ENCODE peak calls at places on chromosomes 3 and 15, in eight cellular contexts. One of them, this sample, is unnamed.

GRCh38 chr3:71582612-71583568 is 638 bp downstream of the FOXP1 start:
- DNase-seq in psoas muscle: peak
- DNase-seq in hypothalamus: no peak
- DNase-seq in tibial artery: peak
- DNase-seq in dermis blood vessel endothelial cell: peak
- DNase-seq in smooth muscle cell of the brain vasculature: no peak
- DNase-seq in CD4-positive, alpha-beta T cell: peak
- DNase-seq in T1000: no peak
- DNase-seq in this sample: peak

GRCh38 chr15:25738171-25738792 is 124.8 kb downstream of the ATP10A start:
- DNase-seq in tibial artery: no peak
- DNase-seq in psoas muscle: no peak
- DNase-seq in dermis blood vessel endothelial cell: no peak
- DNase-seq in T1000: no peak
- DNase-seq in smooth muscle cell of the brain vasculature: no peak
- DNase-seq in CD4-positive, alpha-beta T cell: no peak
- DNase-seq in hypothalamus: no peak
- DNase-seq in this sample: no peak

GRCh38 chr15:74399511-74400312 is 32.3 kb upstream of the CYP11A1 start:
- DNase-seq in smooth muscle cell of the brain vasculature: no peak
- DNase-seq in tibial artery: no peak
- DNase-seq in T1000: peak
- DNase-seq in psoas muscle: no peak
- DNase-seq in dermis blood vessel endothelial cell: no peak
- DNase-seq in CD4-positive, alpha-beta T cell: no peak
- DNase-seq in hypothalamus: no peak
- DNase-seq in this sample: peak

GRCh38 chr15:89177633-89178306 is 43.6 kb downstream of the RLBP1 start:
- DNase-seq in dermis blood vessel endothelial cell: peak
- DNase-seq in smooth muscle cell of the brain vasculature: peak
- DNase-seq in T1000: no peak
- DNase-seq in tibial artery: peak
- DNase-seq in CD4-positive, alpha-beta T cell: peak
- DNase-seq in hypothalamus: peak
- DNase-seq in psoas muscle: peak
- DNase-seq in this sample: peak

GRCh38 chr3:120093119-120093922 is 926 bp downstream of the GSK3B start:
- DNase-seq in CD4-positive, alpha-beta T cell: peak
- DNase-seq in psoas muscle: no peak
- DNase-seq in hypothalamus: no peak
- DNase-seq in dermis blood vessel endothelial cell: peak
- DNase-seq in T1000: no peak
- DNase-seq in tibial artery: no peak
- DNase-seq in smooth muscle cell of the brain vasculature: no peak
- DNase-seq in this sample: peak

GRCh38 chr3:126129408-126129891 is 45.5 kb upstream of the SLC41A3 start:
- DNase-seq in hypothalamus: no peak
- DNase-seq in dermis blood vessel endothelial cell: peak
- DNase-seq in smooth muscle cell of the brain vasculature: no peak
- DNase-seq in T1000: no peak
- DNase-seq in psoas muscle: peak
- DNase-seq in tibial artery: peak
- DNase-seq in CD4-positive, alpha-beta T cell: no peak
- DNase-seq in this sample: peak

GRCh38 chr3:138786788-138787276 is 47.9 kb downstream of the PIK3CB start:
- DNase-seq in tibial artery: no peak
- DNase-seq in dermis blood vessel endothelial cell: no peak
- DNase-seq in smooth muscle cell of the brain vasculature: no peak
- DNase-seq in T1000: no peak
- DNase-seq in CD4-positive, alpha-beta T cell: no peak
- DNase-seq in hypothalamus: no peak
- DNase-seq in psoas muscle: no peak
- DNase-seq in this sample: no peak

GRCh38 chr15:94027571-94027970 is 203.8 kb upstream of the MCTP2 start:
- DNase-seq in psoas muscle: no peak
- DNase-seq in CD4-positive, alpha-beta T cell: no peak
- DNase-seq in hypothalamus: no peak
- DNase-seq in dermis blood vessel endothelial cell: no peak
- DNase-seq in T1000: no peak
- DNase-seq in smooth muscle cell of the brain vasculature: no peak
- DNase-seq in tibial artery: no peak
- DNase-seq in this sample: no peak

GRCh38 chr3:190303887-190304286 is 18.4 kb downstream of the CLDN1 start:
- DNase-seq in smooth muscle cell of the brain vasculature: no peak
- DNase-seq in T1000: no peak
- DNase-seq in psoas muscle: no peak
- DNase-seq in hypothalamus: no peak
- DNase-seq in dermis blood vessel endothelial cell: no peak
- DNase-seq in tibial artery: no peak
- DNase-seq in CD4-positive, alpha-beta T cell: no peak
- DNase-seq in this sample: no peak

GRCh38 chr3:67916353-67916752 is 261.9 kb upstream of the SUCLG2 start:
- DNase-seq in dermis blood vessel endothelial cell: no peak
- DNase-seq in psoas muscle: no peak
- DNase-seq in smooth muscle cell of the brain vasculature: no peak
- DNase-seq in T1000: no peak
- DNase-seq in CD4-positive, alpha-beta T cell: no peak
- DNase-seq in hypothalamus: no peak
- DNase-seq in tibial artery: no peak
- DNase-seq in this sample: no peak

GRCh38 chr3:41044526-41044925 is 154.8 kb upstream of the CTNNB1 start:
- DNase-seq in CD4-positive, alpha-beta T cell: no peak
- DNase-seq in T1000: no peak
- DNase-seq in psoas muscle: no peak
- DNase-seq in smooth muscle cell of the brain vasculature: no peak
- DNase-seq in hypothalamus: no peak
- DNase-seq in dermis blood vessel endothelial cell: no peak
- DNase-seq in tibial artery: no peak
- DNase-seq in this sample: no peak

GRCh38 chr3:134522541-134522940 is 36.7 kb downstream of the CEP63 start:
- DNase-seq in CD4-positive, alpha-beta T cell: no peak
- DNase-seq in tibial artery: no peak
- DNase-seq in smooth muscle cell of the brain vasculature: no peak
- DNase-seq in dermis blood vessel endothelial cell: no peak
- DNase-seq in hypothalamus: no peak
- DNase-seq in T1000: no peak
- DNase-seq in psoas muscle: no peak
- DNase-seq in this sample: no peak

GRCh38 chr15:70165811-70166284 is 68.1 kb upstream of the TLE3 start:
- DNase-seq in T1000: no peak
- DNase-seq in psoas muscle: peak
- DNase-seq in CD4-positive, alpha-beta T cell: no peak
- DNase-seq in smooth muscle cell of the brain vasculature: no peak
- DNase-seq in hypothalamus: no peak
- DNase-seq in tibial artery: peak
- DNase-seq in dermis blood vessel endothelial cell: no peak
- DNase-seq in this sample: no peak

GRCh38 chr15:66885281-66885915 is 180.0 kb upstream of the SMAD3 start:
- DNase-seq in dermis blood vessel endothelial cell: no peak
- DNase-seq in tibial artery: no peak
- DNase-seq in CD4-positive, alpha-beta T cell: no peak
- DNase-seq in psoas muscle: no peak
- DNase-seq in T1000: no peak
- DNase-seq in smooth muscle cell of the brain vasculature: no peak
- DNase-seq in hypothalamus: no peak
- DNase-seq in this sample: no peak

GRCh38 chr15:41827290-41827879 is 507 bp upstream of the JMJD7 start:
- DNase-seq in tibial artery: no peak
- DNase-seq in hypothalamus: no peak
- DNase-seq in CD4-positive, alpha-beta T cell: peak
- DNase-seq in smooth muscle cell of the brain vasculature: no peak
- DNase-seq in psoas muscle: no peak
- DNase-seq in dermis blood vessel endothelial cell: peak
- DNase-seq in T1000: no peak
- DNase-seq in this sample: no peak

GRCh38 chr3:142211034-142211433 is 14.4 kb downstream of the GK5 start:
- DNase-seq in hypothalamus: no peak
- DNase-seq in T1000: no peak
- DNase-seq in smooth muscle cell of the brain vasculature: no peak
- DNase-seq in CD4-positive, alpha-beta T cell: no peak
- DNase-seq in psoas muscle: no peak
- DNase-seq in dermis blood vessel endothelial cell: peak
- DNase-seq in tibial artery: no peak
- DNase-seq in this sample: peak

GRCh38 chr3:152611905-152612304 is 223.0 kb upstream of the P2RY1 start:
- DNase-seq in tibial artery: no peak
- DNase-seq in CD4-positive, alpha-beta T cell: no peak
- DNase-seq in hypothalamus: no peak
- DNase-seq in smooth muscle cell of the brain vasculature: no peak
- DNase-seq in dermis blood vessel endothelial cell: no peak
- DNase-seq in T1000: no peak
- DNase-seq in psoas muscle: no peak
- DNase-seq in this sample: no peak

GRCh38 chr3:119628816-119629445 is 31.2 kb downstream of the PLA1A start:
- DNase-seq in hypothalamus: no peak
- DNase-seq in T1000: no peak
- DNase-seq in CD4-positive, alpha-beta T cell: no peak
- DNase-seq in psoas muscle: no peak
- DNase-seq in tibial artery: no peak
- DNase-seq in dermis blood vessel endothelial cell: peak
- DNase-seq in smooth muscle cell of the brain vasculature: no peak
- DNase-seq in this sample: no peak

GRCh38 chr3:101531473-101532086 is 18.6 kb upstream of the SENP7 start:
- DNase-seq in CD4-positive, alpha-beta T cell: no peak
- DNase-seq in psoas muscle: no peak
- DNase-seq in dermis blood vessel endothelial cell: peak
- DNase-seq in hypothalamus: no peak
- DNase-seq in T1000: no peak
- DNase-seq in smooth muscle cell of the brain vasculature: no peak
- DNase-seq in tibial artery: no peak
- DNase-seq in this sample: no peak

This sample was measured in MG63.